ENCODE peak calls at places on chromosomes 3 and 15, in ten cellular contexts. E is upper lobe of right lung, P is body of pancreas, Z is cardiac muscle cell, C is spleen, Q is astrocyte, Y is AG04450, U is osteoblast, B is mesendoderm, R is lower lobe of right lung. V is an unnamed sample.

GRCh38 chr3:47250309-47251060 is 32.1 kb downstream of the KIF9 start:
- DNase-seq in Z (peak; percentile 71), P (peak; percentile 64), E (peak; percentile 67), Q (no peak), B (peak; percentile 75), U (peak; percentile 92), R (peak; percentile 63), Y (no peak), C (peak; percentile 47), V (no peak)

GRCh38 chr3:193335031-193335430 is 43.5 kb downstream of the ATP13A5 start:
- DNase-seq in E (no peak), U (no peak), Z (no peak), C (no peak), Y (no peak), B (no peak), Q (no peak), P (no peak), R (no peak), V (no peak)

GRCh38 chr15:79050341-79050740 is 40.2 kb downstream of the RASGRF1 start:
- DNase-seq in U (no peak), Q (no peak), B (no peak), P (no peak), E (no peak), C (no peak), R (no peak), Y (no peak), Z (no peak), V (no peak)

GRCh38 chr15:92324036-92324963 is 69.4 kb upstream of the ST8SIA2 start:
- DNase-seq in Y (no peak), E (no peak), R (no peak), P (no peak), Q (no peak), B (no peak), Z (no peak), U (no peak), C (no peak), V (no peak)

GRCh38 chr3:53259427-53260259 is 3.8 kb upstream of the TKT start:
- DNase-seq in R (no peak), Y (no peak), B (peak; percentile 85), U (no peak), Z (no peak), C (no peak), Q (no peak), P (no peak), E (no peak), V (no peak)

GRCh38 chr15:64090527-64090926 is 3.1 kb downstream of the CIAO2A start:
- DNase-seq in Q (no peak), P (peak; percentile 45), E (no peak), U (no peak), Z (no peak), Y (no peak), R (no peak), C (no peak), B (no peak), V (no peak)

GRCh38 chr3:13192471-13193213 is 119.4 kb upstream of the IQSEC1 start:
- DNase-seq in R (no peak), U (peak; percentile 89), Y (no peak), C (peak; percentile 64), B (peak; percentile 30), P (no peak), E (no peak), Z (no peak), Q (no peak), V (no peak)

GRCh38 chr3:33440328-33440577 is at the start of gene UBP1:
- DNase-seq in Z (no peak), Q (no peak), R (peak; percentile 100), U (no peak), P (no peak), B (no peak), Y (no peak), C (peak; percentile 100), E (peak; percentile 100), V (no peak)

GRCh38 chr3:48388966-48389365 is 16.9 kb downstream of the FBXW12 start:
- DNase-seq in P (no peak), B (no peak), R (no peak), C (no peak), Q (no peak), Y (no peak), E (no peak), Z (no peak), U (no peak), V (no peak)

GRCh38 chr15:100495861-100496260 is 32.9 kb downstream of the CERS3 start:
- DNase-seq in Y (no peak), P (no peak), E (no peak), Q (no peak), B (no peak), U (no peak), C (no peak), Z (no peak), R (no peak), V (no peak)

GRCh38 chr3:76222115-76222652 is 436.8 kb upstream of the ZNF717 start:
- DNase-seq in B (no peak), C (no peak), Y (no peak), R (no peak), Q (no peak), U (no peak), Z (peak; percentile 12), E (no peak), P (no peak), V (no peak)

GRCh38 chr15:61828860-61829513 is 231.3 kb downstream of the VPS13C start:
- DNase-seq in Y (no peak), P (no peak), C (no peak), Z (no peak), R (no peak), B (no peak), E (no peak), Q (no peak), U (no peak), V (no peak)

GRCh38 chr3:5045961-5046360 is 66.7 kb downstream of the BHLHE40 start:
- DNase-seq in U (no peak), C (no peak), Y (no peak), P (no peak), R (no peak), Q (no peak), E (no peak), B (no peak), Z (no peak), V (no peak)
- H3K27ac ChIP-seq in U (no peak overlapping the region), C (no peak overlapping the region), Y (no peak overlapping the region), P (no peak overlapping the region), R (no peak overlapping the region), Q (no peak overlapping the region), E (no peak overlapping the region), B (no peak overlapping the region), Z (no peak overlapping the region), V (no peak overlapping the region)

GRCh38 chr3:124993462-124993861 is 58.9 kb upstream of the MUC13 start:
- DNase-seq in U (no peak), R (no peak), Q (no peak), C (no peak), B (no peak), E (no peak), Y (no peak), P (no peak), Z (no peak), V (no peak)
- H3K27ac ChIP-seq in U (no peak overlapping the region), R (peak overlapping the region; percentile 27), Q (no peak overlapping the region), C (no peak overlapping the region), B (no peak overlapping the region), E (no peak overlapping the region), Y (peak overlapping the region; percentile 21), P (no peak overlapping the region), Z (no peak overlapping the region), V (peak overlapping the region; percentile 26)

GRCh38 chr15:55834331-55834730 is 91.4 kb upstream of the PRTG start:
- DNase-seq in C (no peak), U (no peak), Y (no peak), E (no peak), R (no peak), B (no peak), Q (peak; percentile 44), P (no peak), Z (no peak), V (no peak)

GRCh38 chr15:55824857-55825613 is 82.1 kb upstream of the PRTG start:
- DNase-seq in C (no peak), Y (no peak), P (no peak), Z (peak; percentile 25), E (no peak), Q (no peak), R (no peak), U (no peak), B (peak; percentile 57), V (no peak)

GRCh38 chr15:55827204-55827603 is 84.3 kb upstream of the PRTG start:
- DNase-seq in B (peak; percentile 23), R (no peak), E (no peak), U (no peak), C (no peak), Q (peak; percentile 40), P (no peak), Y (no peak), Z (no peak), V (no peak)

GRCh38 chr15:55827965-55828364 is 85.0 kb upstream of the PRTG start:
- DNase-seq in P (no peak), Z (no peak), Y (no peak), E (no peak), U (no peak), R (no peak), C (no peak), B (no peak), Q (no peak), V (no peak)

DNA sequence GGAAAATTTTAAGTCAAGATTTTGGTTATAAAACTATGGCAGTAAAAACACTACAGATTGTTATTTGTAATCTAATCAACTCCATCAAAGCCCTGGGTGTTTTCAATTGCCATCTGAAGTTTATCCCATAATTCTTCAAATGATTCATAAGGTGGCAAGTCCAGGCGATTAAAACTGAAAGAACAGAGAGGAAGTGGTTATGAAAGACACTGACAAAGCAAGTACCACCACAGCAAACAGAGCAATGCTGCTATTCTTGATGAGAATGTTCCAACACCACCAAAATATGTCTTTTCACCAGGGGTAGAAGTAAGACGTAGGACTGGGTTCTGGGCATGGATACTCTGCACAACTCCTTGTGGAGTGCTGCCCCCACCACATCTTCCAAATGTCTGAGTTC is 86.9 kb upstream of the PRTG start:
- DNase-seq in C (no peak), Y (no peak), Q (no peak), B (no peak), P (no peak), R (no peak), Z (no peak), U (no peak), E (no peak), V (no peak)
- H3K27ac ChIP-seq in C (no peak overlapping the region), Y (no peak overlapping the region), Q (no peak overlapping the region), B (no peak overlapping the region), P (no peak overlapping the region), R (no peak overlapping the region), Z (no peak overlapping the region), U (no peak overlapping the region), E (no peak overlapping the region), V (no peak overlapping the region)

DNA sequence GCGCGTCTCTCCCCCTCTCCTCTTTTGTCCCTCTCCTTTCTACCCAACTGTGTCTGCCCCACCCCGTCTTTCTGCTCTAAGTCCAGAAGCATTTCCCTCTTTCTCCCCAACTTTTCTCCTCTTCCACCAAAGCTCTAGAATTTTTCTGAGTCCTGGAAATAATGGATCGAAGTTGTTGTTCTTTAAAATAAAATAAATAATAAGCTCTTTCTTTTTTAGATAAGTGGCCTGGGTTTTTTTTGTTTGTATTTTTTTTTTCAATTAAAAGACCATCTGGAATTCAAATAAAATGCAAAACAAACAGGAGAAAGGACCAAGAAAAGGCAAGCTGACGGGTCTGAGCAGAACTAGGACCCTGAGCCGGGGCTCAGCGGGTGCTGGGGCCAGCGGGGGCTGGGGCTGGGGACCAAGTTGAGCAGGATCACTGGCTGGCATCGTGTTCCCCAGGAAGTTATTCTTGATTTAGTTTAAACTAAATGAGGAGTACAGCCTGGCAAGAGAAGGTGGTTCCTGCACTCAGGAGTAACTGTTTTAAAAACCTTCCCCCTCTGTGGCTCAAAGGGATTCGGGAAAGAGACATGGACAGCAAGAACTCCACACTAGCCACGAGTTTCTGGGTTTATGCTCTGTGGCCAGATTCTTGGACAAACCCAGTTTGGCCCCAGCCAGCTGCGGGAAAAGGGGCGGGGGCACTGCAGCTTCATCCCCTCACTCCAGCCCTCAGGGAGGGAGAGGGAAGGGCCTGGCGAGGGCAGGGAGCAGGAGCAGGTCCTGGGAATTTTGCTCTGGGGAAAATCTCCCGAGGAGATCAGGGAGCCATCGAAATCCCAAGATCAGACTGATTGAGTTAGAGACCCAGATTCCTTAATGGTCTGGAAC is 8.4 kb downstream of the GATA2 start:
- DNase-seq in Q (no peak), Z (no peak), C (peak; percentile 56), R (peak; percentile 22), Y (no peak), U (peak; percentile 32), P (no peak), B (peak; percentile 69), E (no peak), V (no peak)
- H3K27ac ChIP-seq in Q (no peak overlapping the region), Z (no peak overlapping the region), C (peak overlapping the region; percentile 91), R (peak overlapping the region; percentile 89), Y (peak overlapping the region; percentile 91), U (no peak overlapping the region), P (no peak overlapping the region), B (no peak overlapping the region), E (peak overlapping the region; percentile 85), V (peak overlapping the region; percentile 63)

V was measured in esophagus squamous epithelium.